ENCODE peak calls at places on chromosome 7, in six cellular contexts. G is LoVo, U is epithelial cell of esophagus, L is activated T-cell treated with anti-CD3 and anti-CD28 coated beads for 1 hour, K is Caco-2, F is nucleus accumbens. Y is an unnamed sample.

GRCh38 chr7:78850093-78850740 is 603.2 kb downstream of the MAGI2 start:
- DNase-seq in K (no peak), U (no peak), F (no peak), L (no peak), G (no peak), Y (no peak)

GRCh38 chr7:126501617-126502016 is 751.1 kb downstream of the GRM8 start:
- DNase-seq in G (no peak), U (peak; percentile 29), K (no peak), F (no peak), L (no peak), Y (no peak)

GRCh38 chr7:105350906-105351305 is 37.8 kb downstream of the SRPK2 start:
- DNase-seq in U (no peak), L (no peak), K (no peak), G (no peak), F (no peak), Y (no peak)

GRCh38 chr7:106419455-106420182 is 134.8 kb upstream of the NAMPT start:
- DNase-seq in L (no peak), G (no peak), F (no peak), K (no peak), U (peak; percentile 79), Y (no peak)

GRCh38 chr7:107961399-107961798 is 41.6 kb downstream of the LAMB1 start:
- DNase-seq in L (no peak), F (no peak), K (no peak), U (no peak), G (no peak), Y (no peak)

GRCh38 chr7:77328669-77329068 is 87.5 kb downstream of the GSAP start:
- DNase-seq in G (no peak), K (no peak), L (no peak), U (no peak), F (no peak), Y (no peak)

GRCh38 chr7:48094861-48095293 is 5.8 kb downstream of the UPP1 start:
- DNase-seq in L (no peak), F (no peak), K (no peak), U (peak; percentile 87), G (no peak), Y (no peak)

GRCh38 chr7:105647591-105647990 is 66.3 kb upstream of the EFCAB10 start:
- DNase-seq in L (no peak), K (no peak), U (no peak), F (no peak), G (peak; percentile 82), Y (no peak)

GRCh38 chr7:158726277-158726807 is 21.7 kb upstream of the NCAPG2 start:
- DNase-seq in U (no peak), L (no peak), F (no peak), K (no peak), G (no peak), Y (no peak)

GRCh38 chr7:117273325-117274292 is 49.2 kb downstream of the WNT2 start:
- DNase-seq in F (no peak), K (no peak), G (no peak), L (no peak), U (peak; percentile 95), Y (no peak)

GRCh38 chr7:78074713-78075112 is 276.1 kb downstream of the PHTF2 start:
- DNase-seq in F (no peak), K (no peak), G (no peak), U (no peak), L (no peak), Y (no peak)